ENCODE peak calls at places on chromosomes 7 and 10, in four cellular contexts. Y is GM12878, E is K562, P is HepG2. O is an unnamed sample.

GRCh38 chr10:35940067-35940989 is 298.2 kb upstream of the FZD8 start:
- DNase-seq in Y (no peak), E (no peak), P (no peak), O (no peak)

GRCh38 chr7:142788303-142789286 is 17.8 kb downstream of the PRSS2 start:
- DNase-seq in Y (no peak), P (no peak), E (no peak), O (no peak)

GRCh38 chr7:148963583-148964509 is 64.5 kb downstream of the PDIA4 start:
- DNase-seq in Y (no peak), P (peak; percentile 36), E (peak; percentile 33), O (no peak)

GRCh38 chr10:34168429-34168828 is 646.7 kb downstream of the PARD3 start:
- DNase-seq in E (no peak), P (no peak), Y (no peak), O (no peak)

GRCh38 chr7:149109969-149110368 is 16.2 kb downstream of the ZNF425 start:
- DNase-seq in Y (no peak), P (no peak), E (no peak), O (no peak)

GRCh38 chr10:34981834-34982233 is 108.3 kb downstream of the CUL2 start:
- DNase-seq in P (no peak), E (no peak), Y (no peak), O (no peak)

GRCh38 chr7:124388751-124389150 is 355.9 kb upstream of the TMEM229A start:
- DNase-seq in E (no peak), Y (no peak), P (no peak), O (no peak)

GRCh38 chr10:89414146-89414878 is at the start of gene IFIT5:
- DNase-seq in P (peak; percentile 30), E (peak; percentile 49), Y (peak; percentile 58), O (no peak)

GRCh38 chr10:91694170-91694794 is 61.4 kb upstream of the PPP1R3C start:
- DNase-seq in E (peak; percentile 59), P (peak; percentile 38), Y (no peak), O (no peak)

GRCh38 chr7:45967591-45968157 is 46.6 kb upstream of the IGFBP3 start:
- DNase-seq in P (no peak), E (no peak), Y (no peak), O (no peak)

GRCh38 chr7:32360127-32360526 is 130.1 kb downstream of the LSM5 start:
- DNase-seq in P (no peak), Y (no peak), E (no peak), O (no peak)

GRCh38 chr7:32357535-32358277 is 132.5 kb downstream of the LSM5 start:
- DNase-seq in E (no peak), Y (no peak), P (no peak), O (no peak)
- TF ChIP-seq ATF2 in E (no peak), Y (no peak), P (no peak), O (no peak)

DNA sequence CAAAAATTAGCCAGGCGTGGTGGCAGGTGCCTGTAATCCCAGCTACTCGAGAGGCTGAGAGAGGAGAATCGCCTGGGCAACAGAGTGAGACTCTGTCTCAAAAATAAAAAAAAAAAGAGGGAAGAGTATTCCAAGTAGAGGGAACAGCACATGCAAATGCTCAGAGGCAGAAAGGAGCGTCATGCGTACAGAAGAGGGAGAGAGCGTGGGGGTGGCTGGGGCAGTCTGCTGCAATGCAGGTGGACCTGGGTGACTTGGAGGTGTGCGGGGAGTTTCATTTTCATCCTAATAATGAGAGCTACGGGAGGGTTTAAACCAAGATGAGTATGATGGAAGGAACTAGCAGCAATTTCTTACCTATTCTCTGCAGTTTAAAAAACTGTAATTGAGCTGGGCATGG is 28.8 kb downstream of the CLIP2 start:
- DNase-seq in Y (no peak), E (no peak), P (no peak), O (no peak)
- TF ChIP-seq SRF in Y (no peak), E (no peak), P (no peak), O (no peak)

GRCh38 chr7:98357751-98358161 is 43.1 kb downstream of the BAIAP2L1 start:
- DNase-seq in P (peak; percentile 72), E (no peak), Y (no peak), O (no peak)
- TF ChIP-seq ATF2 in P (no peak), E (no peak), Y (no peak), O (no peak)

GRCh38 chr7:81264116-81264515 is 345.3 kb upstream of the SEMA3C start:
- DNase-seq in P (no peak), Y (no peak), E (no peak), O (no peak)

GRCh38 chr7:81268551-81268950 is 349.7 kb upstream of the SEMA3C start:
- DNase-seq in Y (no peak), P (no peak), E (no peak), O (no peak)

GRCh38 chr7:81267508-81267907 is 348.7 kb upstream of the SEMA3C start:
- DNase-seq in E (no peak), P (no peak), Y (no peak), O (no peak)
- TF ChIP-seq SRF in E (no peak), P (no peak), Y (no peak), O (no peak)

GRCh38 chr10:27742926-27743735 is 2.5 kb downstream of the MKX start:
- DNase-seq in Y (no peak), E (no peak), P (no peak), O (no peak)
- TF ChIP-seq ATF2 in Y (no peak), E (no peak), P (no peak), O (no peak)